ENCODE peak calls at places on chromosomes 13 and 19, in four cellular contexts. J is A549, S is HepG2, L is IMR-90. P is an unnamed sample.

GRCh38 chr13:114299604-114300305 is 14.5 kb upstream of the CHAMP1 start:
- DNase-seq in J (no peak), S (no peak), L (no peak), P (no peak)

GRCh38 chr19:50808856-50809255 is 14.7 kb downstream of the KLK1 start:
- DNase-seq in J (no peak), S (no peak), L (no peak), P (no peak)

GRCh38 chr19:28425431-28425931 is 787.5 kb downstream of the UQCRFS1 start:
- DNase-seq in J (no peak), S (no peak), L (no peak), P (no peak)

GRCh38 chr13:77896536-77896935 is 22.1 kb downstream of the EDNRB start:
- DNase-seq in J (no peak), S (no peak), L (peak), P (no peak)

GRCh38 chr19:11405846-11406643 is 13.1 kb downstream of the RGL3 start:
- DNase-seq in J (no peak), S (no peak), L (no peak), P (no peak)

GRCh38 chr13:100872761-100873160 is 198.2 kb upstream of the TMTC4 start:
- DNase-seq in J (no peak), S (no peak), L (peak), P (no peak)

GRCh38 chr19:47158879-47159509 is 28.4 kb downstream of the SAE1 start:
- DNase-seq in J (no peak), S (no peak), L (peak), P (no peak)

GRCh38 chr13:27053235-27053884 is 118.3 kb downstream of the USP12 start:
- DNase-seq in J (no peak), S (no peak), L (no peak), P (peak)

GRCh38 chr19:342801-343421 is 1.7 kb downstream of the MIER2 start:
- DNase-seq in J (no peak), S (no peak), L (peak), P (peak)

GRCh38 chr13:83327091-83327490 is 555.2 kb downstream of the SLITRK1 start:
- DNase-seq in J (no peak), S (no peak), L (no peak), P (no peak)

GRCh38 chr19:2014731-2015610 is 543 bp downstream of the BTBD2 start:
- DNase-seq in J (no peak), S (no peak), L (no peak), P (no peak)

GRCh38 chr19:32688315-32688714 is 3.3 kb upstream of the NUDT19 start:
- DNase-seq in J (no peak), S (no peak), L (peak), P (peak)

GRCh38 chr13:100491164-100491847 is 97.3 kb downstream of the GGACT start:
- DNase-seq in J (no peak), S (no peak), L (peak), P (no peak)

GRCh38 chr13:98962901-98963594 is 14.8 kb downstream of the DOCK9 start:
- DNase-seq in J (no peak), S (no peak), L (no peak), P (no peak)

GRCh38 chr19:27746691-27747380 is 1466.1 kb downstream of the UQCRFS1 start:
- DNase-seq in J (peak), S (no peak), L (peak), P (peak)

GRCh38 chr13:51923983-51924539 is 62.3 kb downstream of the CCDC70 start:
- DNase-seq in J (peak), S (peak), L (no peak), P (peak)

GRCh38 chr19:50772408-50773311 is 2.4 kb downstream of the GPR32 start:
- DNase-seq in J (no peak), S (no peak), L (peak), P (peak)

GRCh38 chr13:66400292-66400691 is 829.8 kb downstream of the PCDH9 start:
- DNase-seq in J (no peak), S (no peak), L (no peak), P (no peak)
- TF ChIP-seq MAZ in J (no peak), S (no peak), L (no peak), P (no peak)

GRCh38 chr13:109497917-109498316 is 288.5 kb downstream of the IRS2 start:
- DNase-seq in J (no peak), S (no peak), L (no peak), P (no peak)

GRCh38 chr13:109496216-109496615 is 290.2 kb downstream of the IRS2 start:
- DNase-seq in J (no peak), S (no peak), L (no peak), P (no peak)

GRCh38 chr13:109500146-109500773 is 286.1 kb downstream of the IRS2 start:
- DNase-seq in J (peak), S (no peak), L (peak), P (peak)

GRCh38 chr13:109494955-109495354 is 291.4 kb downstream of the IRS2 start:
- DNase-seq in J (no peak), S (no peak), L (peak), P (no peak)
- TF ChIP-seq MAZ in J (no peak), S (no peak), L (no peak), P (no peak)

GRCh38 chr13:41006296-41006695 is 12.8 kb downstream of the ELF1 start:
- DNase-seq in J (no peak), S (no peak), L (no peak), P (no peak)

GRCh38 chr13:41005709-41006108 is 13.4 kb downstream of the ELF1 start:
- DNase-seq in J (no peak), S (no peak), L (no peak), P (no peak)

GRCh38 chr13:41006951-41007350 is 12.2 kb downstream of the ELF1 start:
- DNase-seq in J (no peak), S (no peak), L (no peak), P (no peak)

GRCh38 chr13:41007359-41008118 is 11.6 kb downstream of the ELF1 start:
- DNase-seq in J (no peak), S (peak), L (peak), P (peak)

GRCh38 chr13:41004875-41005693 is 14.0 kb downstream of the ELF1 start:
- DNase-seq in J (no peak), S (no peak), L (no peak), P (peak)
- TF ChIP-seq MAZ in J (no peak), S (no peak), L (no peak), P (no peak)

GRCh38 chr19:41887711-41888382 is 4.9 kb downstream of the ARHGEF1 start:
- DNase-seq in J (no peak), S (peak), L (peak), P (no peak)
- TF ChIP-seq MAZ in J (no peak), S (peak), L (no peak), P (no peak)

GRCh38 chr19:35155441-35155840 is 906 bp downstream of the FXYD5 start:
- DNase-seq in J (no peak), S (no peak), L (no peak), P (peak)

GRCh38 chr19:35156673-35157014 is 2.1 kb downstream of the FXYD5 start:
- DNase-seq in J (no peak), S (no peak), L (no peak), P (no peak)

GRCh38 chr19:35153701-35154534 is 617 bp upstream of the FXYD5 start:
- DNase-seq in J (peak), S (no peak), L (no peak), P (peak)

GRCh38 chr19:35155981-35156672 is 1.6 kb downstream of the FXYD5 start:
- DNase-seq in J (no peak), S (no peak), L (no peak), P (no peak)

DNA sequence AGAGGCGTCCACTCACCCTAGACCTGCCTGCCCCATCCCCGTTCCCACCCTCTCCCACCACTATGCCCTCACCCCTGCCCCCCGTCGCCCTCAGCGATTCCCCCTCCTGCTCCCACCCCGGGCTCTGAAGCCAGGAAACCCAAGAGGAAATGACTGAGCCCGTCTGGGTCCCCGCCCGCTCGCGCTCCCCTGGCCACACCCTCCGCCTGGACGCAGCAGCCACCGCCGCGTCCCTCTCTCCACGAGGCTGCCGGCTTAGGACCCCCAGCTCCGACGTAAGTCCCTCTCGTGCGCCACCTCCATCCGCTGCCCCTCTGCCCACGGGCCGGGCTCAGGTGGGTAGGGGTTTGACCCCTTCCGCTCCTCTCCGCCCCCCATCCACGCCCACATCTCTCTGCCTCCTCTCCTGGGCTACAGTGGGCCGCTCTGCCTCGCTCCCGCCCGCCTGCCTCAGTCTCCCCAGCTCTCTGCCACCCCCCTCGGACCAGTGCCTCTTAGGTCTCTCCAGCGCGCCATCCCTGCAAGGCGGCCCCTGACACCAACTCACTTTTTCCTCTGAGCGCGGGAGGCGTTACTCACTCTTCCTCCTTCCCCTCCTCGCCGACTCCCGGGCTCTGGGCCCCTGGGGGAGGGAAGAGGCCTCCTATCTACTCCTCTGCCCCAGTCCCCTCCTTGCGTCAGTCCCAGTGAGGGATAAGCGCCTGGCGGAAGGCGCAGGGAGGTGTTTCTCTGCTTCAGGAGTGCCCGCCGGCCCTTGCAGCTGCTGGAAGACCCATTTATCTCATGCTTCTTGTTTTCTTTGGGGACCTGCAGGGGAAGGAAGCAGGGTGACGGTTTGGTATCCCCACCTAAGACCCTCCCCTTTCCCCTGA is at the start of gene FXYD5:
- DNase-seq in J (peak), S (no peak), L (peak), P (peak)
- TF ChIP-seq MAZ in J (no peak), S (no peak), L (peak), P (peak)

DNA sequence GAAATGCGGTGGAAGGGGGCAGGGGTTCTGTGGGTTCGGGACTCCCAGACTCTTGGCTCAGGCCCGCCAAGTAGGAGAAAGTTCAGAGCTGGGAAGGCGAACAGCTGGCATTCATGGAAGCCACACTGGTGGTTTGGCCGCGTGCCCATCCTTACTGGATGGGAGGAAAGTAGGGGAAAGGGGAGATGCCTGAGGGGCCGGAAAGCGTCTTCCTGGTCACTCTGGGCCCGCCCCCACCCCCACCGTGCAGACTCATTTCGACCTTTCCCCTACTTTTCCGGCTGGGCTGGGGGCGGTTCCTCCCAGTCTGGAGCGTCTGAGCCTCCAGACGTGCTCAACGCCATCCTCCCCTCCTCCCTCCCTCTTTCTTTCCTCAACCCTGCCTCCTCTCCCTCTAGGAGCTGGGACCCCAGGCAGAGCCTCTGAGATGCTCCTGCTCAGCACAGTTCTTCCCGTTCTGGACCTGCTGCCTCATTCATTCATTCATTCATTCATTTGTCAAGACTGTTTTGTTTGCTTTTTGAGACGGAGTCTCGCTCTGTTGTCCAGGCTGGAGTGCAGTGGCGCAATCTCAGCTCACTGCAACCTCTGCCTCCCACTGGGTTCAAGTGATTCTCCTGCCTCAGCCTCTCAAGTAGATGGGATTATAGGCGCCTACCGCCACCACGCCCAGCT is 3.5 kb downstream of the ANGPTL4 start:
- DNase-seq in J (no peak), S (no peak), L (peak), P (peak)
- TF ChIP-seq MAZ in J (no peak), S (no peak), L (peak), P (no peak)

DNA sequence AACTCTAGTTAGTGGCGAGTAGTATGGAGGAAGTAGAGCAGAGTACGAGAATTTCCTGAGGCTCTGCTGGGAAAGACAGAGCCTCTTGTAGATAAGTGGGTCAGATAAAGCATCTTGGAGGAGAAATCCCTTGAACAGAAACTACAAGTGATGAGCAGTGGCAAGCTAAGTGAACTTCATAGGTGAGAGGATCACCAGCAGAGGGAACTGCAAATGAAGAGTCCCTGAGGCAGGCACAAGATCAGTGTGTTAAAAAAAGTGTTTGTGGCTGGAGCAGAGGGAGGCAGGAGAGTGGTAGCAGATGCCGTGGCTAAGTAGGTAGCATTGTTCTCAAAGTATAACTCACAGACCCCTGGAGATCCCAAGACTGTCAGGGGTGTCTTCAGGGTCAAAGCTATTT is 437.6 kb downstream of the HS6ST3 start:
- DNase-seq in J (no peak), S (no peak), L (no peak), P (no peak)
- TF ChIP-seq MAZ in J (no peak), S (no peak), L (no peak), P (no peak)

GRCh38 chr13:40813662-40814454 is 24.4 kb downstream of the SLC25A15 start:
- DNase-seq in J (no peak), S (peak), L (peak), P (peak)
- TF ChIP-seq MAZ in J (no peak), S (no peak), L (no peak), P (no peak)

DNA sequence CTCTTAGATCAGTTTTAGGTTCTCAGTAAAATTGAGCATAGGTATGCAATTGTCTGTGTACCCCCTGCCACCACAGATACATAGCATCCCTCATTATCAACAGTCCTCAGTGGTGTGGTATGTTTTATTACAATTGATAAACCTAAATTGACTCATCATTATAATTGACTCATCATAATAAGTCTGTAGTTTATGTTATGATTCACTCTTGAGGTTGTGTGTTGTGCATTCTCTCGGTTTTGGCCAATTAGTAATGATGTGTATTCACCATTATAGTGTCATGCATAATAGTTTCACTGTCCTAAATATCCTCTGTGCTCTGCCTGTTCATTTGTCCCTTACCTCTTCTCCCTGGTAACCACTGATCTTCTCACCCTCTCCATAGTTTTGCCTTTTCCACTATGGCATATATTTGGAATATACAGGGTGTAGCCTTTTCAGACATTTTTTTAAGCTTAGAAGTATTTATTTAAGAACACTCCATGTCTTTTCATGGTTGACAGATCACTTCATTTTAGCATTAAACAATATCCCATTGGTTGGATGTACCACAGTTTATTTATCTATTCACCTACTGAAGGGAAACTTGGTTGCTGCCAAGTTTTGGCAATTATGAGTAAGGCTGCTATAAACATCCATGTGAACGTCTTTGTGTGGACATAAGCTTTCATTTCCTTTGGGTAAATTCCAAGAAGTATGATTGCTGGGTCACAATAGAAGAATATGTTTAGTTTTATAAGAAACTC is 1620.6 kb upstream of the MIR17HG start:
- DNase-seq in J (no peak), S (no peak), L (peak), P (no peak)
- TF ChIP-seq MAZ in J (no peak), S (no peak), L (no peak), P (no peak)

GRCh38 chr19:14562660-14563589 is 8.9 kb downstream of the NDUFB7 start:
- DNase-seq in J (no peak), S (no peak), L (no peak), P (no peak)

GRCh38 chr19:14565765-14566711 is 5.8 kb downstream of the NDUFB7 start:
- DNase-seq in J (no peak), S (no peak), L (no peak), P (no peak)

GRCh38 chr19:14565298-14565679 is 6.6 kb downstream of the NDUFB7 start:
- DNase-seq in J (no peak), S (no peak), L (no peak), P (no peak)

GRCh38 chr19:14563590-14563926 is 8.3 kb downstream of the NDUFB7 start:
- DNase-seq in J (no peak), S (no peak), L (no peak), P (no peak)

GRCh38 chr19:14563989-14564650 is 7.7 kb downstream of the NDUFB7 start:
- DNase-seq in J (peak), S (no peak), L (no peak), P (peak)
- TF ChIP-seq MAZ in J (no peak), S (no peak), L (no peak), P (no peak)

P was measured in K562.